ENCODE peak calls at places on chromosome 13, in ten cellular contexts. Z is DMS53; G is H1; J is stimulated activated CD8-positive, alpha-beta memory T cell treated with anti-CD3 and anti-CD28 coated beads, Interleukin-2, amount 100 ng/mL, for 48 hours; M is sciatic nerve; O is lung microvascular endothelial cell; I is CD8-positive, alpha-beta T cell; S is T-helper 1 cell; K is CD4-positive, CD25-positive, alpha-beta regulatory T cell; U is heart right ventricle. P is an unnamed sample.
A peak's percentile ranks its signal among the peaks of the same experiment; 100 is the strongest.

GRCh38 chr13:31722684-31723083 is 16.6 kb upstream of the RXFP2 start:
- DNase-seq in Z (no peak), G (no peak), J (no peak), M (no peak), O (peak; percentile 13), I (no peak), S (no peak), K (no peak), U (no peak), P (no peak)

GRCh38 chr13:49356224-49356623 is 87.6 kb downstream of the CAB39L start:
- DNase-seq in Z (no peak), G (no peak), J (no peak), M (no peak), O (peak; percentile 71), I (no peak), S (no peak), K (no peak), U (no peak), P (no peak)

GRCh38 chr13:57063007-57063406 is 77.7 kb upstream of the PRR20A start:
- DNase-seq in Z (no peak), G (no peak), J (no peak), M (no peak), O (no peak), I (no peak), S (no peak), K (no peak), U (no peak), P (no peak)

GRCh38 chr13:97568850-97569249 is 134.9 kb downstream of the RAP2A start:
- DNase-seq in Z (peak; percentile 2), G (no peak), J (no peak), M (no peak), O (peak; percentile 10), I (no peak), S (no peak), K (no peak), U (no peak), P (no peak)

GRCh38 chr13:110454956-110455355 is 106.6 kb downstream of the RAB20 start:
- DNase-seq in Z (no peak), G (no peak), J (no peak), M (peak; percentile 56), O (no peak), I (no peak), S (no peak), K (no peak), U (no peak), P (no peak)

GRCh38 chr13:79194272-79194671 is 211.8 kb downstream of the RBM26 start:
- DNase-seq in Z (no peak), G (no peak), J (peak; percentile 11), M (no peak), O (no peak), I (no peak), S (peak; percentile 80), K (peak; percentile 58), U (no peak), P (no peak)

GRCh38 chr13:41520016-41520698 is 62.8 kb downstream of the RGCC start:
- DNase-seq in Z (no peak), G (no peak), J (no peak), M (no peak), O (no peak), I (no peak), S (no peak), K (no peak), U (no peak), P (peak; percentile 58)

GRCh38 chr13:81610613-81611012 is 1269.7 kb upstream of the SPRY2 start:
- DNase-seq in Z (no peak), G (no peak), J (no peak), M (no peak), O (no peak), I (no peak), S (no peak), K (no peak), U (no peak), P (no peak)

GRCh38 chr13:101556676-101557121 is 104.2 kb downstream of the ITGBL1 start:
- DNase-seq in Z (no peak), G (no peak), J (no peak), M (no peak), O (no peak), I (no peak), S (no peak), K (no peak), U (no peak), P (no peak)

GRCh38 chr13:61880576-61881283 is 465.1 kb upstream of the PCDH20 start:
- DNase-seq in Z (peak; percentile 49), G (peak; percentile 27), J (no peak), M (no peak), O (no peak), I (no peak), S (peak; percentile 2), K (no peak), U (no peak), P (no peak)

GRCh38 chr13:111210488-111210887 is 95.4 kb downstream of the ARHGEF7 start:
- DNase-seq in Z (no peak), G (no peak), J (no peak), M (no peak), O (peak; percentile 54), I (no peak), S (no peak), K (no peak), U (no peak), P (no peak)

GRCh38 chr13:30049692-30050091 is 199.3 kb upstream of the UBL3 start:
- DNase-seq in Z (peak; percentile 17), G (no peak), J (no peak), M (no peak), O (no peak), I (no peak), S (no peak), K (no peak), U (peak; percentile 10), P (no peak)

GRCh38 chr13:52159159-52159982 is at the start of gene NEK3:
- DNase-seq in Z (peak; percentile 85), G (peak; percentile 23), J (peak; percentile 35), M (peak; percentile 86), O (peak; percentile 76), I (peak; percentile 75), S (peak; percentile 68), K (peak; percentile 58), U (peak; percentile 77), P (peak; percentile 82)

GRCh38 chr13:71702253-71702652 is 164.8 kb downstream of the DACH1 start:
- DNase-seq in Z (no peak), G (no peak), J (no peak), M (no peak), O (no peak), I (no peak), S (no peak), K (no peak), U (no peak), P (no peak)

GRCh38 chr13:20501548-20501947 is 24.1 kb downstream of the CRYL1 start:
- DNase-seq in Z (no peak), G (no peak), J (no peak), M (no peak), O (no peak), I (no peak), S (no peak), K (no peak), U (no peak), P (no peak)

GRCh38 chr13:41652735-41653361 is 195.5 kb downstream of the RGCC start:
- DNase-seq in Z (peak; percentile 52), G (no peak), J (no peak), M (no peak), O (peak; percentile 87), I (no peak), S (peak; percentile 34), K (peak; percentile 57), U (peak; percentile 42), P (no peak)

GRCh38 chr13:61900033-61900432 is 484.4 kb upstream of the PCDH20 start:
- DNase-seq in Z (no peak), G (no peak), J (no peak), M (no peak), O (no peak), I (no peak), S (no peak), K (no peak), U (no peak), P (no peak)

GRCh38 chr13:54373211-54373610 is 1344.6 kb downstream of the OLFM4 start:
- DNase-seq in Z (no peak), G (no peak), J (no peak), M (no peak), O (no peak), I (no peak), S (no peak), K (no peak), U (no peak), P (no peak)

GRCh38 chr13:42930136-42930535 is 61.9 kb downstream of the EPSTI1 start:
- DNase-seq in Z (no peak), G (no peak), J (no peak), M (no peak), O (no peak), I (no peak), S (no peak), K (no peak), U (no peak), P (no peak)

GRCh38 chr13:39107484-39108040 is 69.3 kb downstream of the NHLRC3 start:
- DNase-seq in Z (no peak), G (no peak), J (no peak), M (no peak), O (no peak), I (no peak), S (no peak), K (no peak), U (no peak), P (no peak)

GRCh38 chr13:28718538-28719226 is at the start of gene SLC46A3:
- DNase-seq in Z (peak; percentile 98), G (peak; percentile 80), J (peak; percentile 96), M (peak; percentile 99), O (peak; percentile 99), I (peak; percentile 99), S (peak; percentile 97), K (peak; percentile 96), U (peak; percentile 100), P (peak; percentile 98)

GRCh38 chr13:48631441-48631840 is 22.3 kb upstream of the CYSLTR2 start:
- DNase-seq in Z (no peak), G (no peak), J (no peak), M (no peak), O (no peak), I (no peak), S (no peak), K (no peak), U (no peak), P (no peak)

GRCh38 chr13:36975172-36975571 is 24.0 kb downstream of the ALG5 start:
- DNase-seq in Z (no peak), G (no peak), J (no peak), M (no peak), O (no peak), I (no peak), S (no peak), K (no peak), U (no peak), P (no peak)

GRCh38 chr13:21557995-21558394 is 46.0 kb downstream of the MICU2 start:
- DNase-seq in Z (peak; percentile 71), G (peak; percentile 10), J (no peak), M (no peak), O (peak; percentile 24), I (no peak), S (no peak), K (no peak), U (no peak), P (no peak)

GRCh38 chr13:110546389-110546788 is 15.1 kb downstream of the RAB20 start:
- DNase-seq in Z (no peak), G (no peak), J (no peak), M (no peak), O (peak; percentile 10), I (no peak), S (no peak), K (no peak), U (no peak), P (no peak)

GRCh38 chr13:21326155-21327030 is 132.7 kb downstream of the ZDHHC20 start:
- DNase-seq in Z (peak; percentile 75), G (peak; percentile 69), J (no peak), M (no peak), O (no peak), I (peak; percentile 65), S (no peak), K (no peak), U (no peak), P (no peak)

GRCh38 chr13:112105884-112106283 is 38.9 kb downstream of the SOX1 start:
- DNase-seq in Z (no peak), G (peak; percentile 43), J (no peak), M (no peak), O (no peak), I (no peak), S (no peak), K (no peak), U (no peak), P (no peak)

GRCh38 chr13:45670481-45670880 is 31.6 kb upstream of the CBY2 start:
- DNase-seq in Z (peak; percentile 52), G (no peak), J (no peak), M (no peak), O (no peak), I (no peak), S (no peak), K (no peak), U (no peak), P (no peak)